ENCODE peak calls at places on chromosome 2, in seven cellular contexts. A, J, F, U, P, Q and N are unnamed samples.

GRCh38 chr2:147165682-147166081 is 679.1 kb upstream of the ACVR2A start:
- DNase-seq in A (no peak), J (no peak), F (no peak), U (no peak), P (no peak), Q (no peak), N (no peak)

GRCh38 chr2:55857766-55858165 is 65.8 kb downstream of the EFEMP1 start:
- DNase-seq in A (no peak), J (no peak), F (no peak), U (no peak), P (no peak), Q (no peak), N (no peak)

GRCh38 chr2:209663149-209663548 is 108.5 kb upstream of the UNC80 start:
- DNase-seq in A (no peak), J (no peak), F (no peak), U (no peak), P (no peak), Q (no peak), N (no peak)

GRCh38 chr2:40405440-40405839 is 46.5 kb downstream of the SLC8A1 start:
- DNase-seq in A (no peak), J (no peak), F (no peak), U (no peak), P (no peak), Q (no peak), N (no peak)

GRCh38 chr2:53600835-53601234 is 166.8 kb upstream of the CHAC2 start:
- DNase-seq in A (peak; percentile 21), J (no peak), F (no peak), U (no peak), P (no peak), Q (no peak), N (no peak)

GRCh38 chr2:222179592-222179991 is 119.2 kb downstream of the PAX3 start:
- DNase-seq in A (peak; percentile 26), J (no peak), F (no peak), U (no peak), P (no peak), Q (no peak), N (no peak)

GRCh38 chr2:71578665-71579371 is 125.5 kb downstream of the DYSF start:
- DNase-seq in A (no peak), J (no peak), F (no peak), U (no peak), P (no peak), Q (no peak), N (no peak)

GRCh38 chr2:51003345-51004192 is 28.4 kb downstream of the NRXN1 start:
- DNase-seq in A (no peak), J (no peak), F (no peak), U (no peak), P (no peak), Q (no peak), N (no peak)

GRCh38 chr2:107392241-107392704 is 434.4 kb upstream of the RGPD4 start:
- DNase-seq in A (no peak), J (no peak), F (no peak), U (no peak), P (no peak), Q (no peak), N (no peak)

GRCh38 chr2:5841126-5841525 is 148.9 kb downstream of the SOX11 start:
- DNase-seq in A (no peak), J (no peak), F (no peak), U (no peak), P (no peak), Q (no peak), N (no peak)

GRCh38 chr2:26033270-26033768 is 565 bp upstream of the RAB10 start:
- DNase-seq in A (peak; percentile 77), J (peak; percentile 68), F (no peak), U (peak; percentile 9), P (peak; percentile 63), Q (peak; percentile 71), N (no peak)

GRCh38 chr2:58893645-58894336 is 652.7 kb upstream of the FANCL start:
- DNase-seq in A (no peak), J (no peak), F (no peak), U (no peak), P (no peak), Q (no peak), N (no peak)

GRCh38 chr2:110104025-110104771 is 11.4 kb downstream of the MALL start:
- DNase-seq in A (peak; percentile 38), J (no peak), F (no peak), U (no peak), P (no peak), Q (peak; percentile 88), N (no peak)

GRCh38 chr2:67625671-67626070 is 228.5 kb downstream of the ETAA1 start:
- DNase-seq in A (no peak), J (no peak), F (no peak), U (no peak), P (no peak), Q (no peak), N (no peak)

GRCh38 chr2:172635548-172635947 is 79.7 kb downstream of the PDK1 start:
- DNase-seq in A (no peak), J (peak; percentile 22), F (no peak), U (no peak), P (no peak), Q (no peak), N (no peak)

GRCh38 chr2:20185176-20186022 is 39.5 kb downstream of the SDC1 start:
- DNase-seq in A (no peak), J (no peak), F (no peak), U (no peak), P (no peak), Q (no peak), N (no peak)

GRCh38 chr2:44707945-44708645 is 233.4 kb upstream of the SIX3 start:
- DNase-seq in A (peak; percentile 66), J (no peak), F (peak; percentile 11), U (no peak), P (no peak), Q (peak; percentile 36), N (no peak)

GRCh38 chr2:9748586-9748985 is 94.7 kb upstream of the TAF1B start:
- DNase-seq in A (no peak), J (no peak), F (no peak), U (no peak), P (no peak), Q (no peak), N (no peak)